ENCODE peak calls at places on chromosomes 5 and 9, in six cellular contexts. One of them, this sample, is unnamed. For H3K4me1, the result is how much of the 10 kb centered on the place peaks cover.

GRCh38 chr5:44646016-44646415 is 162.7 kb upstream of the MRPS30 start:
- DNase-seq in lower lobe of right lung: no peak
- DNase-seq in upper lobe of right lung: no peak
- DNase-seq in GM23338: no peak
- DNase-seq in naive thymus-derived CD4-positive, alpha-beta T cell: no peak
- DNase-seq in IMR-90: no peak
- DNase-seq in this sample: no peak

GRCh38 chr5:34008721-34009120 is 871 bp upstream of the AMACR start:
- DNase-seq in lower lobe of right lung: no peak
- DNase-seq in upper lobe of right lung: no peak
- DNase-seq in naive thymus-derived CD4-positive, alpha-beta T cell: no peak
- DNase-seq in GM23338: no peak
- DNase-seq in IMR-90: no peak
- DNase-seq in this sample: no peak

GRCh38 chr9:76586555-76587314 is 127.8 kb downstream of the GCNT1 start:
- DNase-seq in GM23338: no peak
- DNase-seq in naive thymus-derived CD4-positive, alpha-beta T cell: no peak
- DNase-seq in upper lobe of right lung: no peak
- DNase-seq in lower lobe of right lung: no peak
- DNase-seq in IMR-90: no peak
- DNase-seq in this sample: peak

GRCh38 chr9:131271506-131271931 is 4.8 kb downstream of the FAM78A start:
- DNase-seq in upper lobe of right lung: no peak
- DNase-seq in naive thymus-derived CD4-positive, alpha-beta T cell: no peak
- DNase-seq in lower lobe of right lung: no peak
- DNase-seq in GM23338: no peak
- DNase-seq in IMR-90: no peak
- DNase-seq in this sample: no peak

GRCh38 chr9:117903453-117903852 is 199.2 kb downstream of the TLR4 start:
- DNase-seq in lower lobe of right lung: no peak
- DNase-seq in upper lobe of right lung: no peak
- DNase-seq in IMR-90: no peak
- DNase-seq in naive thymus-derived CD4-positive, alpha-beta T cell: no peak
- DNase-seq in GM23338: no peak
- DNase-seq in this sample: no peak

GRCh38 chr9:93378276-93378675 is 73.2 kb upstream of the FAM120A start:
- DNase-seq in lower lobe of right lung: no peak
- DNase-seq in naive thymus-derived CD4-positive, alpha-beta T cell: no peak
- DNase-seq in IMR-90: no peak
- DNase-seq in GM23338: no peak
- DNase-seq in upper lobe of right lung: no peak
- DNase-seq in this sample: no peak

GRCh38 chr5:139646912-139647391 is 1.2 kb upstream of the CXXC5 start:
- DNase-seq in GM23338: peak
- DNase-seq in naive thymus-derived CD4-positive, alpha-beta T cell: no peak
- DNase-seq in lower lobe of right lung: no peak
- DNase-seq in upper lobe of right lung: peak
- DNase-seq in IMR-90: no peak
- DNase-seq in this sample: peak

GRCh38 chr5:73130811-73131210 is 10.4 kb downstream of the TMEM171 start:
- DNase-seq in IMR-90: no peak
- DNase-seq in upper lobe of right lung: no peak
- DNase-seq in GM23338: no peak
- DNase-seq in naive thymus-derived CD4-positive, alpha-beta T cell: no peak
- DNase-seq in lower lobe of right lung: no peak
- DNase-seq in this sample: no peak

GRCh38 chr9:132193227-132194110 is 31.6 kb downstream of the NTNG2 start:
- DNase-seq in upper lobe of right lung: no peak
- DNase-seq in naive thymus-derived CD4-positive, alpha-beta T cell: no peak
- DNase-seq in IMR-90: no peak
- DNase-seq in lower lobe of right lung: no peak
- DNase-seq in GM23338: no peak
- DNase-seq in this sample: no peak

GRCh38 chr5:163354685-163355084 is 82.7 kb upstream of the CCNG1 start:
- DNase-seq in naive thymus-derived CD4-positive, alpha-beta T cell: no peak
- DNase-seq in upper lobe of right lung: no peak
- DNase-seq in IMR-90: no peak
- DNase-seq in lower lobe of right lung: no peak
- DNase-seq in GM23338: no peak
- DNase-seq in this sample: no peak

GRCh38 chr9:33249087-33249657 is 9.2 kb downstream of the SPINK4 start:
- DNase-seq in lower lobe of right lung: no peak
- DNase-seq in IMR-90: no peak
- DNase-seq in naive thymus-derived CD4-positive, alpha-beta T cell: no peak
- DNase-seq in upper lobe of right lung: no peak
- DNase-seq in GM23338: no peak
- DNase-seq in this sample: no peak

GRCh38 chr9:69044226-69045219 is 9.0 kb downstream of the FXN start:
- DNase-seq in upper lobe of right lung: no peak
- DNase-seq in lower lobe of right lung: no peak
- DNase-seq in GM23338: peak
- DNase-seq in naive thymus-derived CD4-positive, alpha-beta T cell: no peak
- DNase-seq in IMR-90: peak
- DNase-seq in this sample: no peak

GRCh38 chr5:850511-851006 is at the start of gene ZDHHC11:
- DNase-seq in naive thymus-derived CD4-positive, alpha-beta T cell: no peak
- DNase-seq in lower lobe of right lung: peak
- DNase-seq in IMR-90: no peak
- DNase-seq in upper lobe of right lung: peak
- DNase-seq in GM23338: peak
- DNase-seq in this sample: peak

GRCh38 chr5:26622947-26623346 is 415.4 kb downstream of the CDH9 start:
- DNase-seq in GM23338: no peak
- DNase-seq in lower lobe of right lung: no peak
- DNase-seq in naive thymus-derived CD4-positive, alpha-beta T cell: no peak
- DNase-seq in IMR-90: no peak
- DNase-seq in upper lobe of right lung: no peak
- DNase-seq in this sample: no peak

GRCh38 chr5:90983148-90983547 is 400.0 kb downstream of the ARRDC3 start:
- DNase-seq in naive thymus-derived CD4-positive, alpha-beta T cell: no peak
- DNase-seq in lower lobe of right lung: no peak
- DNase-seq in upper lobe of right lung: no peak
- DNase-seq in IMR-90: peak
- DNase-seq in GM23338: no peak
- DNase-seq in this sample: peak

DNA sequence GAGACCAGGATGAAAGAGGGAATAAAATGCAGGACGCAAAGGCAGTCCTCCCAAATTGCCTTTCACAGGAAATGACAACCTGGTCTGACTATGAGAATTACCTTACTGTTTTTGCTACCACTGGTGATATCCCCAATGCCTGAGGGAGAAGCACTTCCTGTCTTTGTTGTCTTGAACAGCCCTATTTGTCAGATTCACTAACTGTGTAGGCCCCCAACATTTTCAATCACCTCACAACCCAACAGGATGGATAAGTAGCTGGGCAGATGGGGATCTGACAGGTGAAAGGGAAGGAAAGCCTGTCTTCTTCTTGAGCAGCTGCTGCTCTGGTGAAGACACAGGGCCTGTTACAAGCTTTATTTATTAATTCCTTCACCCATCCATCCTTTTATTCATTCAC is 9.7 kb downstream of the ESM1 start:
- DNase-seq in naive thymus-derived CD4-positive, alpha-beta T cell: no peak
- DNase-seq in GM23338: no peak
- DNase-seq in upper lobe of right lung: no peak
- DNase-seq in IMR-90: no peak
- DNase-seq in lower lobe of right lung: no peak
- DNase-seq in this sample: no peak
- H3K4me3 ChIP-seq in naive thymus-derived CD4-positive, alpha-beta T cell: no peak
- H3K4me3 ChIP-seq in GM23338: no peak
- H3K4me3 ChIP-seq in upper lobe of right lung: no peak
- H3K4me3 ChIP-seq in IMR-90: no peak
- H3K4me3 ChIP-seq in lower lobe of right lung: no peak
- H3K4me3 ChIP-seq in this sample: no peak

GRCh38 chr9:137299938-137300337 is 2.1 kb downstream of the NRARP start:
- DNase-seq in naive thymus-derived CD4-positive, alpha-beta T cell: no peak
- DNase-seq in GM23338: peak
- DNase-seq in IMR-90: no peak
- DNase-seq in lower lobe of right lung: no peak
- DNase-seq in upper lobe of right lung: no peak
- DNase-seq in this sample: no peak

GRCh38 chr9:137297966-137298365 is 4.1 kb downstream of the NRARP start:
- DNase-seq in lower lobe of right lung: no peak
- DNase-seq in GM23338: no peak
- DNase-seq in upper lobe of right lung: peak
- DNase-seq in IMR-90: no peak
- DNase-seq in naive thymus-derived CD4-positive, alpha-beta T cell: no peak
- DNase-seq in this sample: no peak

GRCh38 chr9:137297060-137297664 is 4.9 kb downstream of the NRARP start:
- DNase-seq in lower lobe of right lung: no peak
- DNase-seq in IMR-90: no peak
- DNase-seq in naive thymus-derived CD4-positive, alpha-beta T cell: no peak
- DNase-seq in upper lobe of right lung: peak
- DNase-seq in GM23338: no peak
- DNase-seq in this sample: no peak

GRCh38 chr9:137298983-137299521 is 3.0 kb downstream of the NRARP start:
- DNase-seq in GM23338: peak
- DNase-seq in lower lobe of right lung: no peak
- DNase-seq in IMR-90: no peak
- DNase-seq in upper lobe of right lung: peak
- DNase-seq in naive thymus-derived CD4-positive, alpha-beta T cell: no peak
- DNase-seq in this sample: no peak

GRCh38 chr9:137298401-137298982 is 3.6 kb downstream of the NRARP start:
- DNase-seq in GM23338: no peak
- DNase-seq in IMR-90: no peak
- DNase-seq in naive thymus-derived CD4-positive, alpha-beta T cell: no peak
- DNase-seq in upper lobe of right lung: peak
- DNase-seq in lower lobe of right lung: no peak
- DNase-seq in this sample: no peak
- H3K4me1 ChIP-seq in GM23338: under half
- H3K4me1 ChIP-seq in IMR-90: under half
- H3K4me1 ChIP-seq in naive thymus-derived CD4-positive, alpha-beta T cell: under half
- H3K4me1 ChIP-seq in upper lobe of right lung: under half
- H3K4me1 ChIP-seq in lower lobe of right lung: under half
- H3K4me1 ChIP-seq in this sample: half or more

GRCh38 chr5:80956272-80956671 is 3.9 kb upstream of the RASGRF2 start:
- DNase-seq in lower lobe of right lung: no peak
- DNase-seq in IMR-90: no peak
- DNase-seq in GM23338: no peak
- DNase-seq in naive thymus-derived CD4-positive, alpha-beta T cell: no peak
- DNase-seq in upper lobe of right lung: no peak
- DNase-seq in this sample: no peak
- H3K4me3 ChIP-seq in lower lobe of right lung: no peak
- H3K4me3 ChIP-seq in IMR-90: no peak
- H3K4me3 ChIP-seq in GM23338: no peak
- H3K4me3 ChIP-seq in naive thymus-derived CD4-positive, alpha-beta T cell: no peak
- H3K4me3 ChIP-seq in upper lobe of right lung: no peak
- H3K4me3 ChIP-seq in this sample: no peak

GRCh38 chr5:38595149-38595725 is 38.8 kb upstream of the LIFR start:
- DNase-seq in lower lobe of right lung: no peak
- DNase-seq in IMR-90: peak
- DNase-seq in upper lobe of right lung: no peak
- DNase-seq in GM23338: no peak
- DNase-seq in naive thymus-derived CD4-positive, alpha-beta T cell: no peak
- DNase-seq in this sample: no peak
- H3K4me1 ChIP-seq in lower lobe of right lung: under half
- H3K4me1 ChIP-seq in IMR-90: under half
- H3K4me1 ChIP-seq in upper lobe of right lung: under half
- H3K4me1 ChIP-seq in GM23338: under half
- H3K4me1 ChIP-seq in naive thymus-derived CD4-positive, alpha-beta T cell: under half
- H3K4me1 ChIP-seq in this sample: under half

GRCh38 chr5:54769746-54770145 is 215.6 kb downstream of the ESM1 start:
- DNase-seq in naive thymus-derived CD4-positive, alpha-beta T cell: no peak
- DNase-seq in IMR-90: no peak
- DNase-seq in upper lobe of right lung: no peak
- DNase-seq in lower lobe of right lung: no peak
- DNase-seq in GM23338: no peak
- DNase-seq in this sample: no peak

GRCh38 chr5:54778783-54779182 is 206.6 kb downstream of the ESM1 start:
- DNase-seq in naive thymus-derived CD4-positive, alpha-beta T cell: no peak
- DNase-seq in lower lobe of right lung: no peak
- DNase-seq in upper lobe of right lung: no peak
- DNase-seq in GM23338: no peak
- DNase-seq in IMR-90: no peak
- DNase-seq in this sample: no peak

GRCh38 chr5:54769072-54769471 is 216.3 kb downstream of the ESM1 start:
- DNase-seq in lower lobe of right lung: no peak
- DNase-seq in IMR-90: no peak
- DNase-seq in upper lobe of right lung: no peak
- DNase-seq in naive thymus-derived CD4-positive, alpha-beta T cell: no peak
- DNase-seq in GM23338: peak
- DNase-seq in this sample: no peak

GRCh38 chr5:54772232-54773168 is 212.9 kb downstream of the ESM1 start:
- DNase-seq in lower lobe of right lung: no peak
- DNase-seq in GM23338: no peak
- DNase-seq in naive thymus-derived CD4-positive, alpha-beta T cell: no peak
- DNase-seq in IMR-90: no peak
- DNase-seq in upper lobe of right lung: no peak
- DNase-seq in this sample: no peak

DNA sequence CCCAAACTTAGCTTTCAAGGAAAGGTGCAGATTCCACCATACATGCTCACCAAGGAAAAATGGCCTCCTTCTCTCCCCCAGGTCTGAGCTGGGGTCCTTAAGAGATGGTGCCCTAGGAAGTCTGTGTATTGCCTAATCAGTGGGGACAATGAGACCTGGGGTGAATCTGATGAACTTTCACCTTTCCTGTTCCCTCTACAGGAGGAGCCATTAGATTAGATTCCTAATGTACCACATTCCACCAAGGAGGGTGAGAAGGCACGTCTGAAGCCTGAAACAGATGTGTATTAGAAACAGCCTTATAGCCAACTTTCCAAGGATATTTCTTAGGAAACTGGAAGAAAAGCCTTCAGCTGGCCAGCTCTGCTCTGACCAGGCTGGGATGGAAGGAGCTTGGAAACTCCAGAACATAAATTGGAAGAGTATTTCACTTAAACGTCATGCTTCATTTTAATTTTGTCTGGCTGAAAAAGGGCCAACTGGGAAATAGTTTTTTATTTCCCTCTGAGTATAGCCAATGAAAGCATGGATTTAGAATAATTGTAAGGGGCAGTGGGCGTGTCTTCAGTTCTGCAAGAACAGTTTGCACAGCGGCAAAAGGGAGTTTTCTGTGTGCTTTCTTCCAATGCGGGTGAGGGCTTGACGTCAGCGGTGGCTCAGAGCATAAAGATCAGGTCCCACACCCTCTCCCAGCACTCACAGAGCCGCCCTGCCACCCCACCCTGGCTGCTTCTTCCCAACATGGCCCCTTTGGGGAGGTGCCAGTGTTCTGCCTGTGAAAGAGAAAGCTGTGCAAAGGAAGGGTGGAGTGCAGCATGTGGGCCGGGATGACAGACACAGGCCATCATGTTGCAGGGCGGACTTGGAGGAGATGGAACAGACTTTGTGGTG is 210.9 kb downstream of the ESM1 start:
- DNase-seq in IMR-90: no peak
- DNase-seq in lower lobe of right lung: peak
- DNase-seq in GM23338: peak
- DNase-seq in naive thymus-derived CD4-positive, alpha-beta T cell: no peak
- DNase-seq in upper lobe of right lung: peak
- DNase-seq in this sample: peak
- H3K4me3 ChIP-seq in IMR-90: no peak
- H3K4me3 ChIP-seq in lower lobe of right lung: no peak
- H3K4me3 ChIP-seq in GM23338: no peak
- H3K4me3 ChIP-seq in naive thymus-derived CD4-positive, alpha-beta T cell: no peak
- H3K4me3 ChIP-seq in upper lobe of right lung: no peak
- H3K4me3 ChIP-seq in this sample: no peak

This sample was measured in hepatocyte.